ENCODE peak calls at places on chromosomes 11 and 22, in eight cellular contexts. D, S, M, B, I, K, R and T are unnamed samples.

GRCh38 chr11:117010808-117011540 is 87.3 kb downstream of the SIK3 start:
- DNase-seq in I (no peak), M (peak), B (no peak), R (peak), D (no peak), S (no peak), K (no peak), T (no peak)

GRCh38 chr11:35116245-35116644 is 22.7 kb upstream of the CD44 start:
- DNase-seq in B (no peak), R (no peak), M (peak), I (no peak), K (no peak), D (no peak), S (no peak), T (no peak)

GRCh38 chr11:96033569-96033968 is 109.7 kb upstream of the MTMR2 start:
- DNase-seq in S (no peak), R (no peak), D (no peak), M (no peak), B (no peak), I (no peak), K (no peak), T (no peak)

GRCh38 chr11:123145220-123145619 is 49.8 kb downstream of the CLMP start:
- DNase-seq in M (peak), S (no peak), R (peak), D (peak), I (no peak), B (no peak), K (no peak), T (no peak)

GRCh38 chr11:84398017-84398626 is 1112.0 kb upstream of the CCDC90B start:
- DNase-seq in K (no peak), M (peak), I (no peak), R (peak), D (peak), S (no peak), B (peak), T (no peak)

GRCh38 chr11:120682866-120683265 is 171.3 kb downstream of the GRIK4 start:
- DNase-seq in D (no peak), B (no peak), K (no peak), R (peak), S (no peak), M (peak), I (no peak), T (no peak)

GRCh38 chr11:15280393-15280792 is 165.7 kb downstream of the INSC start:
- DNase-seq in K (no peak), I (no peak), D (no peak), R (no peak), M (no peak), B (no peak), S (no peak), T (no peak)

GRCh38 chr11:8833568-8834275 is 77.3 kb upstream of the AKIP1 start:
- DNase-seq in D (no peak), S (peak), I (no peak), K (no peak), R (peak), B (no peak), M (peak), T (peak)

GRCh38 chr11:127825185-127825584 is 762.2 kb downstream of the ETS1 start:
- DNase-seq in I (no peak), R (no peak), B (no peak), D (no peak), K (no peak), S (no peak), M (no peak), T (no peak)

GRCh38 chr11:31487848-31488247 is 21.6 kb downstream of the IMMP1L start:
- DNase-seq in S (no peak), R (peak), I (peak), K (no peak), B (no peak), M (peak), D (peak), T (no peak)

GRCh38 chr11:71329731-71330130 is 77.4 kb upstream of the SHANK2 start:
- DNase-seq in R (no peak), I (no peak), M (no peak), K (no peak), D (no peak), B (no peak), S (no peak), T (no peak)
- TF ChIP-seq CTCF in R (no peak), I (no peak), M (no peak), K (no peak), D (no peak), B (no peak), S (no peak), T (no peak)

DNA sequence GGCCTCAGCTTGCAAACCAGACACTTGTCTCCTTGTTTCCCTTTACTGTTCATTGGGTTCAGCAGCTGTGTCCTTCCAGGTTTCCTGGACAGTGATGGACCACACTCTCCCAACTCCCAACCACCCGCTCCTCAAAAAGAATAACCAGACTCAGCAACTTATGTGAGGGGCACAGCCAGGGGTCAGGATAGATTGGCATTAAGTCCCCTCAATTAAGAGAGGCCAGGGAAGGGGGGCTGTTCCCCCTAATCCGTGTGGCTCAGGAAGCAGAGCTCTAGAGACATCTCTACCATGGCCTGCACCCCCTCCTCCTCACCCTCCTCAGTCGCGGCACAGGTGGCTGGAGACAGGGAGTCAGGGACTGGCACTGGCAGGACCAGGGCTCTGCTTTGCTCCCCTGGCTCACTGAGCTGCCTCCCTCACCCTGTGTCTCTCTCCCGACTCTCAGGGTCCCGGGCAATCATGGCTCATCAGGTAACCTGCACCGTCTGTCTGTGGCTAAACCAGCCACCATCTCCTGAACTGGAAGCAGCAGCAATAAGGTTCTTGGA is 111.7 kb downstream of the ZNF280B start:
- DNase-seq in K (no peak), I (no peak), S (no peak), B (no peak), D (no peak), M (no peak), R (no peak), T (peak)
- TF ChIP-seq CTCF in K (no peak), I (no peak), S (no peak), B (no peak), D (no peak), M (no peak), R (no peak), T (no peak)

GRCh38 chr22:22854466-22854865 is 33.1 kb upstream of the IGLL5 start:
- DNase-seq in S (no peak), B (no peak), I (no peak), D (no peak), R (no peak), M (no peak), K (no peak), T (no peak)

GRCh38 chr22:22855085-22855484 is 32.5 kb upstream of the IGLL5 start:
- DNase-seq in R (no peak), B (no peak), S (no peak), I (no peak), M (no peak), D (no peak), K (no peak), T (no peak)

GRCh38 chr22:22856885-22857606 is 30.6 kb upstream of the IGLL5 start:
- DNase-seq in R (no peak), S (no peak), K (no peak), M (no peak), I (no peak), B (no peak), D (no peak), T (no peak)

GRCh38 chr22:22856364-22856763 is 31.3 kb upstream of the IGLL5 start:
- DNase-seq in I (no peak), B (no peak), R (no peak), S (no peak), K (no peak), M (no peak), D (no peak), T (no peak)

DNA sequence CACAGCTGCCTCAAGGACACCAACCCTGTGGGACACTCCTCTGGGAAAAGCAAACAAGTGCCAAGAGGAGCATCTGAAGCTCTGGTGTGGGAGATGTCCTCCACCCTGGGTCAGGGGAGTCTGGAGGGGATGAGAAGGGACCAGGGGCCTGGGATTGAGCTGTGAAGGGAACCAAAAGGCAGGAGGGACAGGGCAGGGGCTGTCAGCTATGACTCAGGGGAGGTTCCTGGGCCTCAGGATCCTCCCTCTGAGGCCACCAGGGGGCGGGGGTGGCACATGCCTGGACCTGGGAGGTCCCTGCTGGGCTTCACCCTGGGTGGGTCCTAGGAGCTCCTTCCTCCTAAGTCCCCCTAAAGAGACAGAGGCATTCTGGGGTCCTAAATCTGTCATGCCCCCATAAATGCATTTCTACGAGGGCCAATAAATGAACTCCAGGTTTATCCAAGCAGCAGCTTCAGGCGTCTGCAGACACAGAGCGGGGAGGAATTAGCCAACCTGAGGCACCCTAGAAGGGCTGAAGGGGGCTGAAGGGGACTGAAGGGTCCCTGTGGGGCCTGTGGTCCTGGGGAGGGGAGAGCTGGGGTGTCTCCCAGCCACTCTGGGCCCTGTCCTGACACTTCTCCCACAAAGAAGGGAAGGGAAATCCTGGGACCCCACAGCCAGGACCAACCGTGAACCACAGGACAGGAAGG is 31.9 kb upstream of the IGLL5 start:
- DNase-seq in B (peak), S (no peak), R (no peak), K (peak), I (peak), D (no peak), M (no peak), T (no peak)
- TF ChIP-seq CTCF in B (peak), S (peak), R (peak), K (peak), I (peak), D (peak), M (peak), T (peak)

DNA sequence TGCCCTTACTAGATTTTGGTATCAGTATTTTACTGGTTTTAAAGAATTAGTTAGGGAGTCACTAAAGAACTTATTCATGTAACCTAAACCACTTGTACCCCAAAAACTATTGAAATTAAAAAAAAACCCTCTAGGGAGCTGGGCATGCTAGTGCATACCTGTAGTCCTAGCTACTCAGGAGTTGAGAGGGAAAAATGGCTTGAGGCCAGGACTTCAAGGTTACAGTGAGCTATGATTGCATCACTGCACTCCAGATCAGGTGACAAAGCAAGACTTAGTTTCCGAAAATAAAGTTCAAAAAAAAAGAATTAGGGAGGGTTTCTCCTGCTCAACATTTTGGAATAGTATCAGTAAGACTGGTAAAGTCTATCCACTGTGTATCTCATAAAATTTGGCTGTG is 364.4 kb upstream of the LUZP2 start:
- DNase-seq in M (no peak), S (no peak), R (no peak), D (no peak), B (no peak), I (no peak), K (no peak), T (no peak)
- TF ChIP-seq CTCF in M (no peak), S (no peak), R (no peak), D (no peak), B (no peak), I (no peak), K (no peak), T (no peak)